ENCODE peak calls at places on chromosomes 12 and 14, in six cellular contexts. B is thoracic aorta, E is nephron progenitor cell, I is WERI-Rb-1, G is AG08395, R is NCI-H1436. N is an unnamed sample.

GRCh38 chr12:53956251-53956887 is 1.7 kb downstream of the HOXC12 start:
- DNase-seq in B (no peak), E (no peak), I (no peak), G (no peak), R (no peak), N (no peak)

GRCh38 chr14:75334191-75335051 is 55.8 kb downstream of the FOS start:
- DNase-seq in B (no peak), E (no peak), I (no peak), G (no peak), R (no peak), N (no peak)

GRCh38 chr14:64417771-64418125 is 29.6 kb downstream of the MTHFD1 start:
- DNase-seq in R (no peak), E (no peak), G (no peak), I (no peak), B (no peak), N (no peak)

GRCh38 chr14:68945585-68946289 is 33.4 kb downstream of the ACTN1 start:
- DNase-seq in R (no peak), G (no peak), I (no peak), E (no peak), B (no peak), N (no peak)

GRCh38 chr12:69107541-69107940 is 131.8 kb upstream of the CPSF6 start:
- DNase-seq in G (no peak), R (no peak), B (no peak), E (no peak), I (no peak), N (no peak)

GRCh38 chr12:132955094-132955932 is 793 bp downstream of the ZNF605 start:
- DNase-seq in I (peak), R (peak), B (no peak), G (peak), E (peak), N (peak)

GRCh38 chr12:116370004-116370404 is 92.5 kb upstream of the MED13L start:
- DNase-seq in E (no peak), R (no peak), G (peak), I (no peak), B (no peak), N (peak)

GRCh38 chr14:102417646-102418045 is 54.9 kb downstream of the TECPR2 start:
- DNase-seq in G (no peak), I (no peak), E (no peak), B (no peak), R (no peak), N (no peak)

GRCh38 chr12:54341901-54342300 is 17.0 kb downstream of the COPZ1 start:
- DNase-seq in I (no peak), E (no peak), G (no peak), B (no peak), R (no peak), N (no peak)

GRCh38 chr12:108104657-108105056 is 24.4 kb upstream of the WSCD2 start:
- DNase-seq in B (no peak), G (no peak), R (no peak), E (no peak), I (no peak), N (no peak)

GRCh38 chr12:122681814-122682213 is 21.3 kb downstream of the HCAR2 start:
- DNase-seq in B (no peak), R (no peak), G (peak), E (no peak), I (no peak), N (no peak)

GRCh38 chr12:34595749-34596733 is 573.7 kb downstream of the ALG10 start:
- DNase-seq in I (no peak), B (no peak), E (no peak), R (no peak), G (no peak), N (no peak)

GRCh38 chr14:50064993-50065392 is 51.4 kb downstream of the VCPKMT start:
- DNase-seq in G (no peak), B (no peak), E (no peak), I (no peak), R (no peak), N (no peak)

GRCh38 chr12:2615665-2616387 is 178.9 kb upstream of the FKBP4 start:
- DNase-seq in B (no peak), I (no peak), G (no peak), E (no peak), R (no peak), N (no peak)

GRCh38 chr12:13251496-13251895 is 55.0 kb downstream of the EMP1 start:
- DNase-seq in G (no peak), R (no peak), E (no peak), I (no peak), B (no peak), N (no peak)

GRCh38 chr14:101970830-101971400 is 6.5 kb downstream of the DYNC1H1 start:
- DNase-seq in R (no peak), E (no peak), I (no peak), G (no peak), B (no peak), N (no peak)

GRCh38 chr12:104188534-104188933 is 27.0 kb upstream of the TXNRD1 start:
- DNase-seq in E (no peak), I (no peak), G (no peak), R (no peak), B (no peak), N (no peak)